ENCODE peak calls at places on chromosomes 6 and 20, in nine cellular contexts. Y, F, C, G, A, K, Z, V and E are unnamed samples.

GRCh38 chr20:2596673-2597279 is 55.7 kb upstream of the NOP56 start:
- DNase-seq in C (peak), V (no peak), A (no peak), F (no peak), G (no peak), Z (no peak), K (no peak), Y (no peak), E (no peak)

GRCh38 chr6:52317841-52318581 is 33.5 kb upstream of the MCM3 start:
- DNase-seq in C (no peak), A (no peak), Z (no peak), G (no peak), K (no peak), V (no peak), Y (no peak), F (peak), E (peak)

GRCh38 chr20:14632906-14633305 is 295.5 kb upstream of the FLRT3 start:
- DNase-seq in V (no peak), Y (no peak), A (no peak), G (no peak), F (no peak), K (no peak), C (peak), Z (no peak), E (no peak)

GRCh38 chr20:37342231-37343177 is 3.4 kb upstream of the SRC start:
- DNase-seq in G (no peak), Z (no peak), C (peak), V (peak), Y (no peak), K (no peak), A (no peak), F (no peak), E (no peak)

GRCh38 chr6:64257586-64257985 is 622.0 kb downstream of the PHF3 start:
- DNase-seq in A (no peak), F (no peak), G (no peak), Z (no peak), Y (no peak), K (no peak), V (no peak), C (no peak), E (no peak)

GRCh38 chr6:46072866-46073265 is 56.9 kb upstream of the ENPP4 start:
- DNase-seq in F (no peak), V (no peak), Z (no peak), G (no peak), A (no peak), Y (no peak), C (no peak), K (no peak), E (no peak)

GRCh38 chr6:124869412-124869811 is 92.8 kb upstream of the RNF217 start:
- DNase-seq in G (no peak), F (no peak), C (no peak), A (no peak), Y (no peak), K (no peak), Z (no peak), V (no peak), E (no peak)

GRCh38 chr6:136655251-136656014 is 105.2 kb upstream of the MAP7 start:
- DNase-seq in A (no peak), Z (no peak), F (no peak), V (no peak), K (no peak), G (no peak), C (no peak), Y (no peak), E (no peak)

GRCh38 chr20:48623906-48624265 is 203.9 kb downstream of the PREX1 start:
- DNase-seq in F (no peak), G (no peak), A (no peak), Z (no peak), C (no peak), Y (no peak), V (peak), K (no peak), E (no peak)

GRCh38 chr6:58198301-58198700 is 880.9 kb downstream of the PRIM2 start:
- DNase-seq in F (no peak), K (no peak), C (no peak), G (no peak), Z (no peak), V (no peak), Y (no peak), A (no peak), E (no peak)

GRCh38 chr20:56664791-56665190 is 35.7 kb downstream of the TFAP2C start:
- DNase-seq in G (no peak), Z (no peak), C (no peak), V (no peak), F (no peak), A (no peak), K (peak), Y (no peak), E (no peak)

GRCh38 chr20:8356850-8357249 is 224.8 kb downstream of the PLCB1 start:
- DNase-seq in V (no peak), F (no peak), Z (no peak), C (no peak), Y (no peak), G (no peak), A (no peak), K (no peak), E (no peak)

GRCh38 chr6:110816677-110817076 is 1.4 kb upstream of the CDK19 start:
- DNase-seq in G (no peak), A (no peak), Y (no peak), V (no peak), C (peak), Z (no peak), K (peak), F (no peak), E (no peak)

GRCh38 chr20:40868568-40869223 is 159.9 kb upstream of the TOP1 start:
- DNase-seq in Y (no peak), K (no peak), A (no peak), V (no peak), G (no peak), Z (no peak), C (no peak), F (no peak), E (no peak)

DNA sequence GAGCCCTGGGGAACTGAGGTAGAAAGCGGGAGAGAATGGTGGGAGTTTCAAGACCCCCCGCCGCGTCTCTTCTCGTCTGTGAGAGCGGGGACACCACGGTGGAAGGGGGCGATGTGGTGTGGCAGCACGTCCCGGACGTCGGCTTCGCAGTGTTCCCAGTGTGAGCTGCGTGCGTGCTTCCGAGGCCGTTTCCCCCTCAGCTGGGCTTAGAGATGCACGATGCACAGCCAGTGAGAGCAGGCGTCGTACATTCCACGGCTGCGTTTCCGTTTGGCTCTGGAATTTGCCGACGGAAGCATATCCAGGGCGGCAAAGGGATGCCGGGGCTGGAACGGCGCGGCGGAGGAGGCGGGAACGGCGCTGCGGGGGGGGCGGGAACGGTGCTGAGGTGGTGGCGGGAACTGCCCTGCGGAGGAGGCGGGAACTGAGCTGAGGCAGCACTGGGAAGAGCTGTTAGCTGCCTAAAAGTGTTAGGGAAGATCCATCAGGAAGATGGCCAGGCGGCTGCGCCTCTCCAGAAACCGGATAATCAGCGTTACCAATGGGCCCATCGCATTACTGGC is 37.7 kb downstream of the KIF25 start:
- DNase-seq in K (peak), F (no peak), C (peak), V (peak), G (peak), Y (no peak), A (peak), Z (peak), E (no peak)
- TF ChIP-seq POLR2AphosphoS5 in K (peak), F (no peak), C (no peak), V (peak), G (no peak), Y (no peak), A (peak), Z (no peak), E (no peak)

DNA sequence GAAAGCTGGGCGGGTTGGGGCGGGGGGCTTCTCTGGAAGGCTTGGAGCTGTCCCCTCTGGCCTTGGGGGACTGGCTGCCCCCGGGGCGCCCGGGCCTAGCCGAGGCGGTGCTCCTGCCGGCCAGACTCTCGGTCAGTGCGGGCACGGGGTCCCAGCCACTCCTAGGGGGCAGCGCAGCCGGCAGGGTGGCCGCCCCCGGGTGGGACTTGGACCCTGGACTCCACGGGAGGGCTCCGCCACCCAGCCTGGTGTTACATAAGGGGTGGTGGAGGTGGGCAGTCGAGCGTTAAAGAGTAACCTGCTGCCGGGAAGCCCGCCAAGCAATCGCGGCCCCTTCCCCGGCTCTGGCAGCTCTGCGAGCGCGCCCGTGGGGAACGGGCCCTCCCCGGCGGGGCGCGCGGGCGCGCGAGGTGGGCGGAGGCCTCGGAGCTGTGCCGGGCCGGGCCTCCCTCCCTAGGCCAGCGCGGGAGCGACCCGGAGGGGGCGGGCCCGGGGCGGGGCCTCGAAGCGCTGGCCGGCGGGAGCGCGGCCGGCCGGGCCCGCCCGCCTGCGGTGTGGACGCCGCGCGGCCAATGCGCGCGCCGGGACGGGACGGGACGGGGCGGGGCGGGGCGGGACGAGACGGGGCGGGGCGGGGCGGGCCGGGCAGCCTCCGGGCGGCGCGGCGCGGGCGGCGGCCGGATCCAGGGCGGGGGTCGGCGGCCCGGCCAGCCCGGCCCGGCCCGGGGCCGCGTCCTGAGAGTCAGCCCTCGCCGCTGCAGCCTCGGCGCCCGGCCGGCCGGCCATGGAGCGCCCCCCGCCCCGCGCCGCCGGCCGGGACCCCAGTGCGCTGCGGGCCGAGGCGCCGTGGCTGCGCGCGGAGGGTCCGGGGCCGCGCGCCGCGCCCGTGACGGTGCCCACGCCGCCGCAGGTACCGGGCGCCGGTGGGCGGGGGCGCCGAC is at the start of gene SLC2A4RG:
- DNase-seq in K (peak), Z (peak), C (peak), V (peak), G (peak), A (peak), Y (no peak), F (peak), E (peak)
- TF ChIP-seq POLR2AphosphoS5 in K (no peak), Z (no peak), C (no peak), V (no peak), G (no peak), A (no peak), Y (peak), F (no peak), E (no peak)

DNA sequence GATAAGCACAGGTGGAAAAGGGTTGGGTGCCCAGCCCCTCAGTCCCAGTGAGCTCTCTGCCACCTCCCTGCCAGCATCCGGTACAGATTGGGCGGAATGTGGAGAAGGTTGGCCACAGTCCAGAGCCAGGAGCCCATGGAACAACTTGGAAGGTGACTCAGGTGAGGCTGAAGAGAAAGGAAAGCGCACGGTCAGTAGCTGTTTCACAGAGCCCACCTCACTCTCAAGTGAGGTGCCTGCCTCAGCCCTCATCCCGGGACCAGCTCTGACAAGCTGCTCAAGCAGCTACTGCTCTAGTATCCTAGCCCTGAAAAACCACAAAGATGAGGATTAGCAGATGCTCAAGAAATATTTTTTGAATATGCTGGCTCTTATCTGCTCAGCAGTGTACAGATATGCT is 1.1 kb upstream of the MMP24OS start:
- DNase-seq in G (peak), A (no peak), F (no peak), V (no peak), Z (no peak), K (no peak), C (no peak), Y (no peak), E (no peak)
- TF ChIP-seq POLR2AphosphoS5 in G (no peak), A (no peak), F (no peak), V (no peak), Z (no peak), K (no peak), C (no peak), Y (no peak), E (no peak)

GRCh38 chr6:43014434-43014909 is 423 bp downstream of the KLHDC3 start:
- DNase-seq in C (no peak), Y (no peak), Z (no peak), V (no peak), G (no peak), F (no peak), A (no peak), K (no peak), E (no peak)

GRCh38 chr6:43019152-43019551 is 2.3 kb upstream of the RRP36 start:
- DNase-seq in K (no peak), V (no peak), Y (no peak), F (no peak), C (no peak), A (no peak), Z (no peak), G (no peak), E (no peak)

GRCh38 chr6:43016935-43017334 is 2.9 kb downstream of the KLHDC3 start:
- DNase-seq in G (no peak), C (no peak), A (peak), K (no peak), V (peak), F (no peak), Z (no peak), Y (no peak), E (no peak)

GRCh38 chr6:43013843-43014433 is at the start of the genes KLHDC3 and MEA1:
- DNase-seq in A (peak), C (peak), K (peak), Y (peak), G (peak), F (peak), V (peak), Z (peak), E (peak)

GRCh38 chr6:43016166-43016915 is 2.3 kb downstream of the KLHDC3 start:
- DNase-seq in A (no peak), C (no peak), Y (no peak), Z (no peak), K (no peak), G (no peak), V (no peak), F (no peak), E (no peak)
- TF ChIP-seq POLR2AphosphoS5 in A (no peak), C (no peak), Y (no peak), Z (no peak), K (no peak), G (no peak), V (no peak), F (no peak), E (no peak)

DNA sequence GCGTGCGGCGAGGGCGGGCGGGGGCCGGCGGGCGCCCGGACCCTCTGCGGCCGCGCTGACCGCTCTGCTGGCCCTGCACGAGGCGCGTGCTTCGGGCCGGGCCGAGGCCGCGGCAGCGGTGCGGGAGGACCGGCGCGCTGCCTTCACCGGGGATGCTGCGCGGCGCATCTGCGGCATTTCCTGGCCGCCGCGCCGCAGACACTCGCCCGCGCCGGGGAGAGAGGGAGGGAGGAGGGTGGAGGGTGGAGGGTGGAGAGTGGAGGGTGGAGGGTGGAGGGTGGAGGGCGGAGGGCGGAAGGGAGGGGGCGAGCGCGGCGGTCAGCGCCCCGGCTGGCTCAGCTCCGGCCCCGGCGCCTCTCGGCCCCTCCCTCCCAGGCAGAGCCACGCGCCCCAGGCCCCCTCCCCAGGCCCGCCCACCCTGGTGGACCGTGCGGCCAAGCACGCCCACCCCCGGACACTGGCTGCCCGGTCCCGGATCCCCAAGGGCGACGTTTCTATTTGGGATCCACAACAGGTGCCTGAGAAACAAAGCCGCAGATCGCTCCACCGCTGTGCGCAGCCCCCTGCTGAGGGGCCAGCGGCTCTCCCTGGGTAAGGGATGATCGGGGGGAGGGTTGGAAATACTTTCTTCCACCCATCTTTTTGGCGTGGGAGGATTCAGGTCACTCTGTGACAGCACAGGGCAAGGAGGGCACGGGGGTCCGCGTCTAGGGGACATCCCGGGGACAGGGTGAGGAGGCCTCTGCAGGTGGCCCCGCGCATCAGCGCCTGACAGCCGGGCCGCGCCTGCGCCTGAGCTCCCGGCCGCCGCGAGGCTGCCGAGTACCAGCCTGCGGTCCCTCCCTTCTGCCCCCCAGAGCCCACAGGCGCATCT is 111.2 kb upstream of the BEND6 start:
- DNase-seq in C (peak), A (peak), K (peak), V (peak), Z (peak), Y (peak), F (peak), G (peak), E (peak)
- TF ChIP-seq POLR2AphosphoS5 in C (peak), A (no peak), K (peak), V (peak), Z (no peak), Y (peak), F (no peak), G (no peak), E (no peak)

GRCh38 chr6:170162771-170163404 is 128.0 kb downstream of the DLL1 start:
- DNase-seq in A (no peak), Z (no peak), F (no peak), C (no peak), Y (no peak), G (no peak), V (peak), K (no peak), E (no peak)
- TF ChIP-seq POLR2AphosphoS5 in A (no peak), Z (no peak), F (no peak), C (no peak), Y (no peak), G (no peak), V (no peak), K (no peak), E (no peak)